ENCODE peak calls at places on chromosomes 11 and 22, in seven cellular contexts. W, R, N, X, L, D and Y are unnamed samples.

GRCh38 chr11:113934797-113935196 is 30.2 kb downstream of the HTR3B start:
- DNase-seq in W (no peak), R (no peak), N (no peak), X (no peak), L (no peak), D (no peak), Y (no peak)

GRCh38 chr11:15374418-15374817 is 259.7 kb downstream of the INSC start:
- DNase-seq in W (no peak), R (no peak), N (no peak), X (no peak), L (no peak), D (no peak), Y (no peak)

GRCh38 chr11:49995559-49995958 is 13.2 kb upstream of the OR4C12 start:
- DNase-seq in W (peak; percentile 28), R (peak; percentile 28), N (no peak), X (no peak), L (peak; percentile 82), D (peak; percentile 46), Y (peak; percentile 71)

GRCh38 chr11:79308429-79308828 is 132.4 kb downstream of the TENM4 start:
- DNase-seq in W (no peak), R (no peak), N (no peak), X (no peak), L (no peak), D (no peak), Y (no peak)

GRCh38 chr11:122732342-122733300 is 77.1 kb downstream of the UBASH3B start:
- DNase-seq in W (no peak), R (no peak), N (no peak), X (no peak), L (no peak), D (no peak), Y (no peak)

GRCh38 chr22:38135133-38135706 is 24.7 kb upstream of the BAIAP2L2 start:
- DNase-seq in W (peak; percentile 72), R (no peak), N (no peak), X (no peak), L (peak; percentile 94), D (peak; percentile 53), Y (no peak)

GRCh38 chr22:29130490-29130889 is 57.7 kb downstream of the KREMEN1 start:
- DNase-seq in W (no peak), R (no peak), N (no peak), X (no peak), L (no peak), D (no peak), Y (no peak)

GRCh38 chr22:17588606-17589005 is 25.3 kb downstream of the SLC25A18 start:
- DNase-seq in W (no peak), R (no peak), N (no peak), X (no peak), L (no peak), D (no peak), Y (no peak)

GRCh38 chr11:104127828-104128227 is 36.1 kb downstream of the PDGFD start:
- DNase-seq in W (peak; percentile 76), R (no peak), N (no peak), X (no peak), L (peak; percentile 58), D (no peak), Y (no peak)

GRCh38 chr11:60515144-60515855 is at the start of gene MS4A13:
- DNase-seq in W (no peak), R (no peak), N (no peak), X (no peak), L (no peak), D (no peak), Y (no peak)

GRCh38 chr22:30556388-30556787 is 9.8 kb upstream of the SEC14L6 start:
- DNase-seq in W (no peak), R (no peak), N (no peak), X (no peak), L (no peak), D (no peak), Y (no peak)

GRCh38 chr11:84089072-84090057 is 803.2 kb upstream of the CCDC90B start:
- DNase-seq in W (peak; percentile 1), R (no peak), N (no peak), X (no peak), L (no peak), D (no peak), Y (no peak)

GRCh38 chr11:2884424-2884815 is 1.2 kb downstream of the CDKN1C start:
- DNase-seq in W (peak; percentile 45), R (peak; percentile 69), N (peak; percentile 69), X (peak; percentile 73), L (no peak), D (no peak), Y (no peak)

GRCh38 chr11:12303431-12304149 is 73.8 kb upstream of the PARVA start:
- DNase-seq in W (peak; percentile 45), R (no peak), N (no peak), X (no peak), L (no peak), D (no peak), Y (no peak)

GRCh38 chr11:63565728-63566127 is 2.5 kb upstream of the PLAAT2 start:
- DNase-seq in W (no peak), R (no peak), N (no peak), X (no peak), L (no peak), D (no peak), Y (no peak)

GRCh38 chr22:27213291-27213690 is 555.9 kb downstream of the MIAT start:
- DNase-seq in W (no peak), R (no peak), N (no peak), X (no peak), L (no peak), D (no peak), Y (no peak)

GRCh38 chr11:118924591-118925585 is 838 bp downstream of the BCL9L start:
- DNase-seq in W (peak; percentile 31), R (no peak), N (peak; percentile 71), X (peak; percentile 56), L (peak; percentile 43), D (no peak), Y (no peak)

GRCh38 chr11:64776425-64776824 is 1.9 kb downstream of the SF1 start:
- DNase-seq in W (no peak), R (no peak), N (no peak), X (no peak), L (no peak), D (no peak), Y (no peak)
- H3K4me3 ChIP-seq in W (peak overlapping the region; percentile 81), R (peak overlapping the region; percentile 99), N (peak overlapping the region; percentile 87), X (no peak overlapping the region), L (peak overlapping the region; percentile 87), D (peak overlapping the region; percentile 99), Y (peak overlapping the region; percentile 92)

GRCh38 chr11:108961095-108961494 is 296.2 kb downstream of the DDX10 start:
- DNase-seq in W (no peak), R (no peak), N (no peak), X (no peak), L (no peak), D (no peak), Y (peak; percentile 82)

GRCh38 chr11:108959124-108959761 is 294.4 kb downstream of the DDX10 start:
- DNase-seq in W (peak; percentile 57), R (no peak), N (no peak), X (no peak), L (no peak), D (no peak), Y (no peak)

GRCh38 chr11:108960498-108960897 is 295.6 kb downstream of the DDX10 start:
- DNase-seq in W (no peak), R (no peak), N (no peak), X (no peak), L (no peak), D (no peak), Y (no peak)

GRCh38 chr11:108959874-108960273 is 295.0 kb downstream of the DDX10 start:
- DNase-seq in W (no peak), R (no peak), N (no peak), X (no peak), L (no peak), D (no peak), Y (no peak)

DNA sequence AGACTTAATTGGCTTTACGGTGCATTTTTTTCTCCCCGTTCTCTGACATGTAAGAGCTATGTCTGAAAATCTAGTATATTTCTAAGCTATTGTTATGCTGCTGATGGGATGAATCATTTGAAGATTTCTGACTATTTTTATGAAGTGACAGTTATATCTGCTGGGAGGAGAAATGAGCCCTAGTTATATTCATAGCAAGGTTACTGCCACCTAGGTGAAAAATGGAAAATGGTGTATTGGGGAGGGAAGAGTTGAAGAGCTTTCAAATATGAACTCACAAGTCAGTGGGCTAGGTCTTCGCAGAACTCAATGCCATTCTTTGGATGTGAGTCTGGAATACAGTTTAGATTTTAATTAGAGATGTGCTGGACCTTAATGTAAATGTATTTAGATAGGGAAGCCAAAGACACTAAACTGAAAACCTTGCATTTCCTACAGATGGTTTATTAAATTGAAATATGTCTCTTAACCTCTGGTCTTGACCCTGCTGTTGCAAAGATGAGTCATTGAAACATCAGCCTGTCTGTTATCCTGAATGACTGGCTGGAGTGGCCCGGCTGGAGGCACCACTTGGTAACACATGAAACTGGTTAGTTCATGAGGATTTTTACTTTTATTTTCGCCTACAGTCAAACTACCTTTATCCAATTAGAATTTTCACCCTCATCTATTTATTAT is 293.7 kb downstream of the DDX10 start:
- DNase-seq in W (peak; percentile 80), R (no peak), N (no peak), X (no peak), L (peak; percentile 64), D (no peak), Y (no peak)
- H3K4me3 ChIP-seq in W (peak overlapping the region; percentile 27), R (no peak overlapping the region), N (no peak overlapping the region), X (no peak overlapping the region), L (no peak overlapping the region), D (no peak overlapping the region), Y (no peak overlapping the region)

GRCh38 chr11:67056267-67056639 is 394 bp upstream of the RHOD start:
- DNase-seq in W (no peak), R (no peak), N (no peak), X (no peak), L (no peak), D (no peak), Y (no peak)

GRCh38 chr11:67054851-67055523 is 1.7 kb upstream of the RHOD start:
- DNase-seq in W (peak; percentile 81), R (peak; percentile 53), N (peak; percentile 78), X (peak; percentile 75), L (peak; percentile 87), D (peak; percentile 26), Y (no peak)

GRCh38 chr11:67057410-67057757 is 737 bp downstream of the RHOD start:
- DNase-seq in W (no peak), R (no peak), N (no peak), X (peak; percentile 37), L (no peak), D (no peak), Y (no peak)

GRCh38 chr11:67056640-67057409 is at the start of gene RHOD:
- DNase-seq in W (no peak), R (peak; percentile 65), N (peak; percentile 80), X (peak; percentile 61), L (no peak), D (no peak), Y (no peak)

DNA sequence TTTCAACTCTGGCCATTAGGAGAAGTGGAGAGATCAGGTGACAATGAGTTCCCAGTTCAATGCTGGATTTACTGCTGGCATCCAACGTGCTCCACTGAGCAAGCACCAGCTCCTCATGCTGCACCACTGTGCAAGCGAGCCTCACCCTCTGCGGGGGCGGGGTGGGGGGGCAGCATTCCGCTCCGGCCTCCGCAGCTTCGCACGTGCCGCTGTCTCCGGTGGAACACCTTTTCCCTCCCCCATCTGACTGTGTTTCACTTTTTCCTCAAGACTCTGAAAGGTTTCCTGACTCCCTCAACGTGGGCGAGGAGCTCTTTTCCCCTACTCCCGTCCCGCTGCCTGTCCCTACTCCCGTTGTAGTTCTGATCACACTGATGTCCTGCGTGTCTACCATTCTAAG is 835 bp upstream of the RHOD start:
- DNase-seq in W (no peak), R (no peak), N (no peak), X (no peak), L (peak; percentile 16), D (no peak), Y (no peak)
- H3K4me3 ChIP-seq in W (peak overlapping the region; percentile 47), R (peak overlapping the region; percentile 69), N (peak overlapping the region; percentile 72), X (no peak overlapping the region), L (no peak overlapping the region), D (peak overlapping the region; percentile 81), Y (no peak overlapping the region)

GRCh38 chr11:20668844-20669832 is at the start of gene NELL1:
- DNase-seq in W (no peak), R (no peak), N (no peak), X (no peak), L (no peak), D (no peak), Y (no peak)
- H3K4me3 ChIP-seq in W (no peak within 1 kb of the TSS), R (no peak within 1 kb of the TSS), N (peak within 1 kb of the TSS; percentile 6), X (no peak within 1 kb of the TSS), L (no peak within 1 kb of the TSS), D (no peak within 1 kb of the TSS), Y (peak within 1 kb of the TSS; percentile 23)